ENCODE peak calls at places on chromosome 2, in nine cellular contexts. A is skeletal muscle cell; F is activated naive CD4-positive, alpha-beta T cell treated with Interleukin-2 at 50 U/mL for 16 hours; S is activated T-cell treated with anti-CD3 and anti-CD28 coated beads, Interleukin-2, amount 50 U/mL, for 24 hours; J is Panc1; K is iris pigment epithelial cell; T is T-cell; U is EH; X is frontal cortex. M is an unnamed sample.

GRCh38 chr2:12881952-12882351 is 165.2 kb downstream of the TRIB2 start:
- DNase-seq in A (no peak), F (no peak), S (no peak), J (peak), K (no peak), T (no peak), U (peak), X (no peak), M (no peak)

GRCh38 chr2:49241506-49241905 is 87.2 kb upstream of the FSHR start:
- DNase-seq in A (no peak), F (no peak), S (no peak), J (no peak), K (no peak), T (no peak), U (peak), X (no peak), M (no peak)

GRCh38 chr2:64359892-64360657 is 93.9 kb upstream of the LGALSL start:
- DNase-seq in A (peak), F (peak), S (peak), J (peak), K (peak), T (no peak), U (peak), X (no peak), M (no peak)

GRCh38 chr2:39127973-39128372 is 7.1 kb upstream of the SOS1 start:
- DNase-seq in A (no peak), F (peak), S (peak), J (no peak), K (peak), T (no peak), U (peak), X (no peak), M (no peak)

GRCh38 chr2:106886916-106887758 is 1.2 kb upstream of the ST6GAL2 start:
- DNase-seq in A (no peak), F (no peak), S (no peak), J (no peak), K (peak), T (no peak), U (no peak), X (peak), M (no peak)

GRCh38 chr2:65370387-65371093 is 61.9 kb downstream of the SPRED2 start:
- DNase-seq in A (peak), F (no peak), S (no peak), J (no peak), K (no peak), T (no peak), U (peak), X (no peak), M (no peak)

GRCh38 chr2:181999911-182000310 is 14.3 kb downstream of the PPP1R1C start:
- DNase-seq in A (no peak), F (no peak), S (no peak), J (no peak), K (no peak), T (no peak), U (no peak), X (no peak), M (no peak)

GRCh38 chr2:150689600-150689999 is 202.1 kb upstream of the RND3 start:
- DNase-seq in A (no peak), F (no peak), S (no peak), J (no peak), K (peak), T (no peak), U (peak), X (no peak), M (no peak)

GRCh38 chr2:36966370-36967235 is at the start of gene STRN:
- DNase-seq in A (peak), F (peak), S (peak), J (peak), K (peak), T (peak), U (peak), X (peak), M (peak)

GRCh38 chr2:179410552-179411356 is 146.1 kb upstream of the SESTD1 start:
- DNase-seq in A (peak), F (peak), S (no peak), J (no peak), K (peak), T (no peak), U (peak), X (peak), M (peak)

GRCh38 chr2:40371525-40372277 is 80.2 kb downstream of the SLC8A1 start:
- DNase-seq in A (peak), F (no peak), S (no peak), J (no peak), K (peak), T (no peak), U (peak), X (no peak), M (no peak)

GRCh38 chr2:61356261-61356957 is 114.5 kb downstream of the USP34 start:
- DNase-seq in A (no peak), F (no peak), S (no peak), J (no peak), K (peak), T (no peak), U (peak), X (no peak), M (no peak)

GRCh38 chr2:204533629-204534370 is 11.5 kb upstream of the PARD3B start:
- DNase-seq in A (no peak), F (no peak), S (no peak), J (peak), K (no peak), T (no peak), U (peak), X (no peak), M (no peak)